ENCODE peak calls at places on chromosomes 13 and 19, in four cellular contexts. V, B, P and Q are unnamed samples. For H3K4me1, the result is how much of the 10 kb centered on the place peaks cover.

GRCh38 chr19:47514151-47514868 is 553 bp downstream of the NAPA start:
- DNase-seq in P (peak), V (no peak), B (no peak), Q (peak)

GRCh38 chr13:33435207-33435606 is 149.7 kb upstream of the STARD13 start:
- DNase-seq in P (no peak), V (no peak), B (no peak), Q (no peak)

GRCh38 chr13:105202384-105202783 is 1333.1 kb downstream of the EFNB2 start:
- DNase-seq in P (no peak), B (no peak), V (no peak), Q (no peak)

GRCh38 chr19:43776285-43776684 is 4.5 kb downstream of the KCNN4 start:
- DNase-seq in B (no peak), P (no peak), V (no peak), Q (no peak)

GRCh38 chr19:10852941-10853340 is 4.7 kb downstream of the C19orf38 start:
- DNase-seq in V (no peak), B (no peak), P (no peak), Q (no peak)

GRCh38 chr13:98018293-98018692 is 64.8 kb downstream of the IPO5 start:
- DNase-seq in B (no peak), P (no peak), V (no peak), Q (no peak)

GRCh38 chr19:54430306-54431254 is 15.3 kb downstream of the TTYH1 start:
- DNase-seq in B (peak), P (peak), V (peak), Q (peak)

GRCh38 chr13:75312884-75313520 is 169.0 kb downstream of the TBC1D4 start:
- DNase-seq in B (peak), V (no peak), P (no peak), Q (no peak)

GRCh38 chr19:4536798-4537197 is 1.8 kb upstream of the PLIN5 start:
- DNase-seq in B (no peak), V (no peak), P (no peak), Q (no peak)

GRCh38 chr19:12995596-12996541 is 594 bp downstream of the NFIX start:
- DNase-seq in V (peak), B (no peak), P (peak), Q (no peak)

GRCh38 chr13:59666504-59666903 is 497.2 kb downstream of the DIAPH3 start:
- DNase-seq in B (no peak), P (no peak), V (no peak), Q (no peak)

GRCh38 chr13:58949646-58950045 is 1214.1 kb downstream of the DIAPH3 start:
- DNase-seq in V (no peak), P (no peak), B (no peak), Q (no peak)

GRCh38 chr19:35368378-35368777 is 2.5 kb upstream of the GPR42 start:
- DNase-seq in B (no peak), V (no peak), P (no peak), Q (no peak)

GRCh38 chr19:17023805-17024204 is 2.8 kb downstream of the CPAMD8 start:
- DNase-seq in B (no peak), V (no peak), P (no peak), Q (no peak)

GRCh38 chr19:30696514-30696913 is 324.3 kb downstream of the ZNF536 start:
- DNase-seq in P (no peak), V (peak), B (no peak), Q (peak)

GRCh38 chr19:17933414-17934129 is 757 bp downstream of the CCDC124 start:
- DNase-seq in B (no peak), P (no peak), V (no peak), Q (no peak)

GRCh38 chr13:87944038-87944437 is 272.9 kb downstream of the SLITRK5 start:
- DNase-seq in P (no peak), B (no peak), V (no peak), Q (no peak)

GRCh38 chr13:48730971-48731658 is 77.4 kb downstream of the CYSLTR2 start:
- DNase-seq in P (no peak), V (no peak), B (no peak), Q (no peak)

GRCh38 chr13:48126944-48127814 is 32.3 kb upstream of the MED4 start:
- DNase-seq in P (peak), B (peak), V (peak), Q (peak)

GRCh38 chr19:37855098-37855497 is 51.3 kb downstream of the WDR87 start:
- DNase-seq in P (no peak), B (peak), V (peak), Q (peak)

GRCh38 chr19:19439083-19439482 is 33.6 kb downstream of the GATAD2A start:
- DNase-seq in P (no peak), V (no peak), B (no peak), Q (no peak)

GRCh38 chr19:5113101-5113557 is 144.2 kb downstream of the KDM4B start:
- DNase-seq in P (no peak), V (no peak), B (no peak), Q (no peak)

GRCh38 chr13:95714142-95714832 is 37.3 kb downstream of the DNAJC3 start:
- DNase-seq in P (no peak), B (no peak), V (no peak), Q (no peak)

GRCh38 chr19:40414536-40415535 is 1.7 kb upstream of the PRX start:
- DNase-seq in P (no peak), V (no peak), B (no peak), Q (no peak)

GRCh38 chr19:47023448-47023794 is 3.8 kb downstream of the NPAS1 start:
- DNase-seq in B (no peak), P (no peak), V (no peak), Q (no peak)

GRCh38 chr19:48997972-48998371 is 4.3 kb downstream of the RUVBL2 start:
- DNase-seq in B (peak), P (no peak), V (no peak), Q (peak)

GRCh38 chr13:51731759-51732158 is 72.2 kb downstream of the DHRS12 start:
- DNase-seq in P (no peak), B (no peak), V (no peak), Q (no peak)

GRCh38 chr19:17391371-17392151 is 2.4 kb downstream of the CCDC194 start:
- DNase-seq in B (no peak), P (no peak), V (no peak), Q (no peak)

GRCh38 chr13:47886314-47886713 is 114.8 kb downstream of the SUCLA2 start:
- DNase-seq in B (no peak), V (no peak), P (no peak), Q (no peak)

GRCh38 chr19:3186377-3186688 is 603 bp downstream of the NCLN start:
- DNase-seq in P (peak), B (no peak), V (no peak), Q (no peak)

GRCh38 chr19:3183721-3184641 is 1.7 kb upstream of the NCLN start:
- DNase-seq in P (no peak), V (no peak), B (no peak), Q (no peak)

GRCh38 chr19:3184847-3185481 is 766 bp upstream of the NCLN start:
- DNase-seq in B (peak), P (peak), V (peak), Q (peak)

GRCh38 chr19:3186891-3187661 is 1.3 kb downstream of the NCLN start:
- DNase-seq in P (no peak), B (no peak), V (no peak), Q (no peak)

DNA sequence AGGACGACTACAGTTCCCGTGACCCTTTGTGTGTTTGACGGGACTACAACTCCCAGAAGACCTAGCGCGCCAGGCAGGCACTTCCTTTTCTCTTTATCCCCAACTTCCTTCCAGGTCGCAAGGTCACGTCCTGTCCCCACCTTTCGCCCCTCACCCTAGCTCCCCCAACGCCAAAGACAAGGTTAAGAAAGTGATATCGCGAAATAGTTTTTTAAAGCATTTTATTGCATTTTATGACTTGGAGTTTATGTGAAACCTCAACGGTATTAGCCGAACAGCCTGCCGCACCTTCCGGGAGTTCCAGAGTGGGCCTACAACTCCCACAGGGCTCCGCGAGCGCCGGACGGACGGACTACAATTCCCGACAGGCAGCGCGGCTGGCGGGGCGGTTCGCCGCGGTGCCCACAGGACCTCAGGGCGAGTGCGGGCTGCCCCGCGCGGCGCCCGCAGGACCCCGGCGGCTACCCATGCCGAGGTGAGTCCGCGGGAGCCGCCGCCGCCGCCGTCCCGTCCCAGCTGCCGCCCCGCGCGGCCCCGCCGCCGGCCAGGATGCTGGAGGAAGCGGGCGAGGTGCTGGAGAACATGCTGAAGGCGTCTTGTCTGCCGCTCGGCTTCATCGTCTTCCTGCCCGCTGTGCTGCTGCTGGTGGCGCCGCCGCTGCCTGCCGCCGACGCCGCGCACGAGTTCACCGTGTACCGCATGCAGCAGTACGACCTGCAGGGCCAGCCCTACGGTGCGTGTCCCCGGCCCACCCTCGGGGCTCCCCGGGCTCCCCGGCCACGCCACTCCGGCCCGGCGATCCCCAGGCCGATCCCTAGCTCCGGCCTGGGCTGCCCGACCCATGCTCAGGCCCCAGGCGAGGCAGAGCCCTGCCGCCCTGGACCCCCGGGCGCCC is at the start of gene NCLN:
- DNase-seq in P (peak), B (peak), V (peak), Q (peak)
- TF ChIP-seq POLR2A in P (peak), B (peak), V (no peak), Q (peak)

GRCh38 chr13:30615851-30616311 is 1.8 kb upstream of the USPL1 start:
- DNase-seq in V (no peak), P (no peak), B (no peak), Q (no peak)

GRCh38 chr13:30607908-30608307 is 9.8 kb upstream of the USPL1 start:
- DNase-seq in P (no peak), V (no peak), B (peak), Q (no peak)

GRCh38 chr13:30608364-30608763 is 9.4 kb upstream of the USPL1 start:
- DNase-seq in V (no peak), B (no peak), P (no peak), Q (no peak)

GRCh38 chr13:30605052-30605451 is 12.7 kb upstream of the USPL1 start:
- DNase-seq in B (no peak), P (no peak), V (no peak), Q (no peak)

DNA sequence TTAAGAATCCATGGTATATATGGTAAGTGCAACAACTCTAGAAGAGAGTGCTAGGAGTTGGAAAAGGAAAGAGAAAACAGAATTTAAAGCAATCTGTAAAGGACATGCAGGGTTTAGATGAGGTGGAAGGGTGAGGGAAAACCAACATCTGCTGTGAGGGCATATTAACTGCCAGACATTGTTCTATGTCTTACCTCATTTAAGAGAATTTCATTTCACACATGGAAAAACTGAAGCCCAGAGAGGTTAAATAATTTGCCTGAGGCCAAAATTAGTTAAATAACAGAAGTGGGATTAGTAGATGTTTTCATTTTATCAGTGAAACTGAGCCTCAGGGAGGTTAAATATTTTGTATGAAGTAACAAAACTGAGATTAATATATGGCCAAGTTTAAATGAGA is 7.4 kb upstream of the USPL1 start:
- DNase-seq in V (no peak), P (no peak), B (no peak), Q (no peak)
- H3K4me1 ChIP-seq in V (under half), P (under half), B (under half), Q (under half)

GRCh38 chr13:24564881-24565280 is 52.3 kb upstream of the PARP4 start:
- DNase-seq in P (no peak), B (no peak), V (no peak), Q (no peak)
- TF ChIP-seq POLR2A in P (no peak), B (no peak), V (no peak), Q (no peak)

GRCh38 chr19:33393286-33394005 is 19.9 kb downstream of the CEBPG start:
- DNase-seq in V (peak), P (peak), B (peak), Q (no peak)
- H3K4me1 ChIP-seq in V (half or more), P (under half), B (under half), Q (half or more)